ENCODE peak calls at places on chromosomes 5 and 9, in nine cellular contexts. One of them, this sample, is unnamed.

GRCh38 chr5:79436821-79437220 is 77.1 kb downstream of the HOMER1 start:
- DNase-seq in uterus: no peak
- DNase-seq in ovary: no peak
- DNase-seq in prostate gland: no peak
- DNase-seq in thyroid gland: no peak
- DNase-seq in IMR-90: peak; percentile 22
- DNase-seq in spleen: no peak
- DNase-seq in tibial nerve: no peak
- DNase-seq in HCT116: no peak
- DNase-seq in this sample: no peak

GRCh38 chr5:103166704-103167103 is 46.6 kb downstream of the PPIP5K2 start:
- DNase-seq in uterus: no peak
- DNase-seq in ovary: no peak
- DNase-seq in prostate gland: no peak
- DNase-seq in thyroid gland: no peak
- DNase-seq in IMR-90: no peak
- DNase-seq in spleen: no peak
- DNase-seq in tibial nerve: no peak
- DNase-seq in HCT116: no peak
- DNase-seq in this sample: no peak

GRCh38 chr9:109264865-109265532 is 55.9 kb downstream of the EPB41L4B start:
- DNase-seq in uterus: no peak
- DNase-seq in ovary: peak; percentile 35
- DNase-seq in prostate gland: peak; percentile 45
- DNase-seq in thyroid gland: peak; percentile 98
- DNase-seq in IMR-90: no peak
- DNase-seq in spleen: no peak
- DNase-seq in tibial nerve: no peak
- DNase-seq in HCT116: no peak
- DNase-seq in this sample: no peak

GRCh38 chr5:149404746-149405549 is 25.9 kb upstream of the IL17B start:
- DNase-seq in uterus: no peak
- DNase-seq in ovary: no peak
- DNase-seq in prostate gland: no peak
- DNase-seq in thyroid gland: no peak
- DNase-seq in IMR-90: peak; percentile 95
- DNase-seq in spleen: no peak
- DNase-seq in tibial nerve: no peak
- DNase-seq in HCT116: no peak
- DNase-seq in this sample: no peak

GRCh38 chr9:18587988-18588387 is 114.0 kb downstream of the ADAMTSL1 start:
- DNase-seq in uterus: no peak
- DNase-seq in ovary: no peak
- DNase-seq in prostate gland: no peak
- DNase-seq in thyroid gland: no peak
- DNase-seq in IMR-90: peak; percentile 19
- DNase-seq in spleen: no peak
- DNase-seq in tibial nerve: no peak
- DNase-seq in HCT116: no peak
- DNase-seq in this sample: no peak

GRCh38 chr5:79811904-79812303 is 122.3 kb downstream of the CMYA5 start:
- DNase-seq in uterus: no peak
- DNase-seq in ovary: no peak
- DNase-seq in prostate gland: no peak
- DNase-seq in thyroid gland: no peak
- DNase-seq in IMR-90: no peak
- DNase-seq in spleen: no peak
- DNase-seq in tibial nerve: no peak
- DNase-seq in HCT116: no peak
- DNase-seq in this sample: no peak

GRCh38 chr5:94375801-94376200 is 242.6 kb downstream of the KIAA0825 start:
- DNase-seq in uterus: no peak
- DNase-seq in ovary: no peak
- DNase-seq in prostate gland: no peak
- DNase-seq in thyroid gland: no peak
- DNase-seq in IMR-90: no peak
- DNase-seq in spleen: no peak
- DNase-seq in tibial nerve: no peak
- DNase-seq in HCT116: no peak
- DNase-seq in this sample: no peak

GRCh38 chr5:119789411-119790117 is 160.2 kb downstream of the FAM170A start:
- DNase-seq in uterus: no peak
- DNase-seq in ovary: no peak
- DNase-seq in prostate gland: no peak
- DNase-seq in thyroid gland: no peak
- DNase-seq in IMR-90: no peak
- DNase-seq in spleen: no peak
- DNase-seq in tibial nerve: no peak
- DNase-seq in HCT116: no peak
- DNase-seq in this sample: no peak

GRCh38 chr5:141771031-141771430 is 89.0 kb upstream of the ARAP3 start:
- DNase-seq in uterus: no peak
- DNase-seq in ovary: no peak
- DNase-seq in prostate gland: no peak
- DNase-seq in thyroid gland: no peak
- DNase-seq in IMR-90: peak; percentile 33
- DNase-seq in spleen: no peak
- DNase-seq in tibial nerve: no peak
- DNase-seq in HCT116: no peak
- DNase-seq in this sample: no peak

GRCh38 chr5:53481354-53481886 is 991 bp downstream of the FST start:
- DNase-seq in uterus: no peak
- DNase-seq in ovary: no peak
- DNase-seq in prostate gland: no peak
- DNase-seq in thyroid gland: no peak
- DNase-seq in IMR-90: peak; percentile 23
- DNase-seq in spleen: no peak
- DNase-seq in tibial nerve: no peak
- DNase-seq in HCT116: no peak
- DNase-seq in this sample: no peak

GRCh38 chr5:53478411-53479044 is 1.9 kb upstream of the FST start:
- DNase-seq in uterus: peak; percentile 16
- DNase-seq in ovary: peak; percentile 24
- DNase-seq in prostate gland: peak; percentile 38
- DNase-seq in thyroid gland: peak; percentile 22
- DNase-seq in IMR-90: peak; percentile 63
- DNase-seq in spleen: peak; percentile 72
- DNase-seq in tibial nerve: no peak
- DNase-seq in HCT116: peak; percentile 60
- DNase-seq in this sample: peak; percentile 38

GRCh38 chr5:53479045-53479655 is 1.3 kb upstream of the FST start:
- DNase-seq in uterus: no peak
- DNase-seq in ovary: no peak
- DNase-seq in prostate gland: no peak
- DNase-seq in thyroid gland: no peak
- DNase-seq in IMR-90: peak; percentile 48
- DNase-seq in spleen: no peak
- DNase-seq in tibial nerve: no peak
- DNase-seq in HCT116: no peak
- DNase-seq in this sample: no peak

GRCh38 chr5:53480474-53481353 is at the start of gene FST:
- DNase-seq in uterus: peak; percentile 15
- DNase-seq in ovary: peak; percentile 20
- DNase-seq in prostate gland: no peak
- DNase-seq in thyroid gland: no peak
- DNase-seq in IMR-90: peak; percentile 36
- DNase-seq in spleen: peak; percentile 72
- DNase-seq in tibial nerve: no peak
- DNase-seq in HCT116: no peak
- DNase-seq in this sample: peak; percentile 29

GRCh38 chr5:53479656-53480473 is 564 bp upstream of the FST start:
- DNase-seq in uterus: peak; percentile 63
- DNase-seq in ovary: peak; percentile 73
- DNase-seq in prostate gland: peak; percentile 42
- DNase-seq in thyroid gland: peak; percentile 46
- DNase-seq in IMR-90: peak; percentile 73
- DNase-seq in spleen: peak; percentile 78
- DNase-seq in tibial nerve: peak; percentile 49
- DNase-seq in HCT116: no peak
- DNase-seq in this sample: peak; percentile 40
- TF ChIP-seq POLR2A in uterus: no peak
- TF ChIP-seq POLR2A in ovary: no peak
- TF ChIP-seq POLR2A in prostate gland: no peak
- TF ChIP-seq POLR2A in thyroid gland: no peak
- TF ChIP-seq POLR2A in IMR-90: no peak
- TF ChIP-seq POLR2A in spleen: no peak
- TF ChIP-seq POLR2A in tibial nerve: no peak
- TF ChIP-seq POLR2A in HCT116: no peak
- TF ChIP-seq POLR2A in this sample: no peak

GRCh38 chr5:38832810-38833209 is 13.0 kb upstream of the OSMR start:
- DNase-seq in uterus: no peak
- DNase-seq in ovary: no peak
- DNase-seq in prostate gland: no peak
- DNase-seq in thyroid gland: no peak
- DNase-seq in IMR-90: no peak
- DNase-seq in spleen: no peak
- DNase-seq in tibial nerve: no peak
- DNase-seq in HCT116: no peak
- DNase-seq in this sample: no peak
- TF ChIP-seq POLR2A in uterus: no peak
- TF ChIP-seq POLR2A in ovary: no peak
- TF ChIP-seq POLR2A in prostate gland: no peak
- TF ChIP-seq POLR2A in thyroid gland: no peak
- TF ChIP-seq POLR2A in IMR-90: no peak
- TF ChIP-seq POLR2A in spleen: no peak
- TF ChIP-seq POLR2A in tibial nerve: no peak
- TF ChIP-seq POLR2A in HCT116: no peak
- TF ChIP-seq POLR2A in this sample: no peak

GRCh38 chr9:97854696-97855485 is 1.9 kb downstream of the FOXE1 start:
- DNase-seq in uterus: no peak
- DNase-seq in ovary: no peak
- DNase-seq in prostate gland: no peak
- DNase-seq in thyroid gland: no peak
- DNase-seq in IMR-90: no peak
- DNase-seq in spleen: no peak
- DNase-seq in tibial nerve: no peak
- DNase-seq in HCT116: no peak
- DNase-seq in this sample: no peak

GRCh38 chr9:97855486-97855875 is 2.5 kb downstream of the FOXE1 start:
- DNase-seq in uterus: no peak
- DNase-seq in ovary: no peak
- DNase-seq in prostate gland: no peak
- DNase-seq in thyroid gland: no peak
- DNase-seq in IMR-90: no peak
- DNase-seq in spleen: no peak
- DNase-seq in tibial nerve: no peak
- DNase-seq in HCT116: no peak
- DNase-seq in this sample: no peak

GRCh38 chr9:97852399-97853055 is 499 bp upstream of the FOXE1 start:
- DNase-seq in uterus: no peak
- DNase-seq in ovary: no peak
- DNase-seq in prostate gland: no peak
- DNase-seq in thyroid gland: no peak
- DNase-seq in IMR-90: no peak
- DNase-seq in spleen: no peak
- DNase-seq in tibial nerve: no peak
- DNase-seq in HCT116: no peak
- DNase-seq in this sample: no peak

GRCh38 chr9:97853056-97853843 is at the start of gene FOXE1:
- DNase-seq in uterus: no peak
- DNase-seq in ovary: no peak
- DNase-seq in prostate gland: no peak
- DNase-seq in thyroid gland: peak; percentile 94
- DNase-seq in IMR-90: no peak
- DNase-seq in spleen: no peak
- DNase-seq in tibial nerve: no peak
- DNase-seq in HCT116: no peak
- DNase-seq in this sample: no peak

GRCh38 chr9:97853844-97854695 is 1.0 kb downstream of the FOXE1 start:
- DNase-seq in uterus: no peak
- DNase-seq in ovary: no peak
- DNase-seq in prostate gland: no peak
- DNase-seq in thyroid gland: peak; percentile 58
- DNase-seq in IMR-90: peak; percentile 33
- DNase-seq in spleen: peak; percentile 86
- DNase-seq in tibial nerve: no peak
- DNase-seq in HCT116: no peak
- DNase-seq in this sample: no peak
- TF ChIP-seq POLR2A in uterus: no peak
- TF ChIP-seq POLR2A in ovary: no peak
- TF ChIP-seq POLR2A in prostate gland: no peak
- TF ChIP-seq POLR2A in thyroid gland: no peak
- TF ChIP-seq POLR2A in IMR-90: no peak
- TF ChIP-seq POLR2A in spleen: no peak
- TF ChIP-seq POLR2A in tibial nerve: no peak
- TF ChIP-seq POLR2A in HCT116: no peak
- TF ChIP-seq POLR2A in this sample: no peak

DNA sequence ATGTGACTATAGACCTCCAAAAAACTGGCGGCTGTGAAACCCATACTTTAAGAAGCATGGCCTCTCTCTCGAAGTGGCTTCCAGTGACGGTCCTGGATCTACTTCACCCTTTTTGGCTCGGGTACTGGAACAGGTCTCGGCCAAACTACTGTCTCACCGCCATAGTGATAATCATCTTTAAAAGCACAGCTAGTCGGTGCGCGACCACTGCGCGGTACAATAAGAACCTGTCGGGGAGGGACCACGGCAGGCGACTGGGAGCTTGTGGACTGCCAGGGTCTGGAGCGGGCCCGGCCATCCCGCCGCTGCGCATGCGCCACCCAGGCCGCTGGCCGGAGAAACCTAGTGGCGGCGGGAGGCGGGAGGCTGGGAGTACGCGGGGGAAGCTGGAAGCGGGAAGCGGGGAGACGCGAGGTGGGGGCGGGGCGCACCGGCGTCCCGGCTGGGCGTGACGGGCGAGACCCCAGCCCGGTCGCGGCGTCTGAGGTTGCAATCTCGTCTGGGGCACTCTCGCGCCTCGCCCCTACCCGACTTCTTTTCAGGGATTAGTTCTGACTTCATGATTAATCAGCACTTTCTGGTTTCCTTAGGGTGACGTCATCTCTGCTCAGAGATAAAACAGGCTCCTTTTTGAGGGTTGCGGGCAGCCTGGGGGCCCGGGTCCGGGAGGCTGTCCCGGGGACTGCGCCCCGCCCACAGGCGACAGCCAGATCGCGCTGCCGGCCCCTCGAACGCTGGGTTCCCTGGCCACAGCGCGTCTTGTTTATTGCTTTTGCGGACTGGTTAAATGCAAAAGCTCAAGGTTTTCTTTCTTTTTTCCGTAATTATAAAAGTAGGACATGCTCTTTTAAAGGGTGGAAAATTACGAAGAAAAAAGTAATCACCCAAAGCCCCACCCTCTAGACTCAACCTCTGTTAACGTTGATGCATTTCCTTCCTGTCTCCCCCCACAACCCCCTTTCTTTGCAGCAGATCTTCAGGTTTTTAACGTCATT is 266.8 kb downstream of the CWC27 start:
- DNase-seq in uterus: peak; percentile 90
- DNase-seq in ovary: peak; percentile 91
- DNase-seq in prostate gland: peak; percentile 81
- DNase-seq in thyroid gland: peak; percentile 90
- DNase-seq in IMR-90: peak; percentile 97
- DNase-seq in spleen: peak; percentile 93
- DNase-seq in tibial nerve: peak; percentile 77
- DNase-seq in HCT116: peak; percentile 69
- DNase-seq in this sample: peak; percentile 92
- TF ChIP-seq POLR2A in uterus: peak; percentile 63
- TF ChIP-seq POLR2A in ovary: peak; percentile 50
- TF ChIP-seq POLR2A in prostate gland: peak; percentile 33
- TF ChIP-seq POLR2A in thyroid gland: no peak
- TF ChIP-seq POLR2A in IMR-90: peak; percentile 88
- TF ChIP-seq POLR2A in spleen: no peak
- TF ChIP-seq POLR2A in tibial nerve: peak; percentile 40
- TF ChIP-seq POLR2A in HCT116: peak; percentile 70
- TF ChIP-seq POLR2A in this sample: peak; percentile 69